ENCODE peak calls at places on chromosome 13, in five cellular contexts. One of them, this sample, is unnamed.

GRCh38 chr13:103325675-103326074 is 259.5 kb upstream of the SLC10A2 start:
- DNase-seq in colonic mucosa: no peak
- DNase-seq in HFF-Myc: no peak
- DNase-seq in heart left ventricle: no peak
- DNase-seq in astrocyte: no peak
- DNase-seq in this sample: no peak

GRCh38 chr13:60329221-60329983 is 67.6 kb upstream of the TDRD3 start:
- DNase-seq in colonic mucosa: peak; percentile 42
- DNase-seq in HFF-Myc: no peak
- DNase-seq in heart left ventricle: no peak
- DNase-seq in astrocyte: peak; percentile 14
- DNase-seq in this sample: peak; percentile 53

GRCh38 chr13:113209880-113210421 is 538 bp downstream of the CUL4A start:
- DNase-seq in colonic mucosa: peak; percentile 71
- DNase-seq in HFF-Myc: no peak
- DNase-seq in heart left ventricle: peak; percentile 75
- DNase-seq in astrocyte: peak; percentile 37
- DNase-seq in this sample: peak; percentile 48

GRCh38 chr13:34017231-34017630 is 199.3 kb downstream of the RFC3 start:
- DNase-seq in colonic mucosa: no peak
- DNase-seq in HFF-Myc: no peak
- DNase-seq in heart left ventricle: no peak
- DNase-seq in astrocyte: no peak
- DNase-seq in this sample: peak; percentile 39

GRCh38 chr13:44620057-44620456 is 43.9 kb upstream of the TSC22D1 start:
- DNase-seq in colonic mucosa: no peak
- DNase-seq in HFF-Myc: no peak
- DNase-seq in heart left ventricle: no peak
- DNase-seq in astrocyte: peak; percentile 55
- DNase-seq in this sample: no peak

GRCh38 chr13:97241761-97242160 is 19.6 kb downstream of the MBNL2 start:
- DNase-seq in colonic mucosa: no peak
- DNase-seq in HFF-Myc: no peak
- DNase-seq in heart left ventricle: no peak
- DNase-seq in astrocyte: no peak
- DNase-seq in this sample: no peak

GRCh38 chr13:78436311-78436710 is 167.0 kb downstream of the POU4F1 start:
- DNase-seq in colonic mucosa: no peak
- DNase-seq in HFF-Myc: no peak
- DNase-seq in heart left ventricle: no peak
- DNase-seq in astrocyte: no peak
- DNase-seq in this sample: no peak

GRCh38 chr13:106526748-106527488 is 8.5 kb downstream of the EFNB2 start:
- DNase-seq in colonic mucosa: no peak
- DNase-seq in HFF-Myc: no peak
- DNase-seq in heart left ventricle: no peak
- DNase-seq in astrocyte: no peak
- DNase-seq in this sample: no peak

GRCh38 chr13:73981595-73981994 is 152.6 kb downstream of the KLF12 start:
- DNase-seq in colonic mucosa: no peak
- DNase-seq in HFF-Myc: no peak
- DNase-seq in heart left ventricle: no peak
- DNase-seq in astrocyte: peak; percentile 8
- DNase-seq in this sample: no peak

GRCh38 chr13:113361406-113361805 is 2.5 kb downstream of the GRTP1 start:
- DNase-seq in colonic mucosa: no peak
- DNase-seq in HFF-Myc: no peak
- DNase-seq in heart left ventricle: no peak
- DNase-seq in astrocyte: no peak
- DNase-seq in this sample: no peak

GRCh38 chr13:102721800-102722231 is 27.0 kb upstream of the METTL21C start:
- DNase-seq in colonic mucosa: no peak
- DNase-seq in HFF-Myc: no peak
- DNase-seq in heart left ventricle: no peak
- DNase-seq in astrocyte: peak; percentile 13
- DNase-seq in this sample: peak; percentile 28

GRCh38 chr13:107562222-107562621 is 653.1 kb downstream of the LIG4 start:
- DNase-seq in colonic mucosa: no peak
- DNase-seq in HFF-Myc: no peak
- DNase-seq in heart left ventricle: no peak
- DNase-seq in astrocyte: no peak
- DNase-seq in this sample: no peak

GRCh38 chr13:72258340-72258981 is 391.5 kb upstream of the DACH1 start:
- DNase-seq in colonic mucosa: no peak
- DNase-seq in HFF-Myc: no peak
- DNase-seq in heart left ventricle: no peak
- DNase-seq in astrocyte: no peak
- DNase-seq in this sample: no peak

GRCh38 chr13:72253754-72254153 is 386.8 kb upstream of the DACH1 start:
- DNase-seq in colonic mucosa: no peak
- DNase-seq in HFF-Myc: no peak
- DNase-seq in heart left ventricle: no peak
- DNase-seq in astrocyte: no peak
- DNase-seq in this sample: no peak

GRCh38 chr13:72259528-72259927 is 392.5 kb upstream of the DACH1 start:
- DNase-seq in colonic mucosa: no peak
- DNase-seq in HFF-Myc: no peak
- DNase-seq in heart left ventricle: no peak
- DNase-seq in astrocyte: no peak
- DNase-seq in this sample: no peak

GRCh38 chr13:72261732-72262131 is 394.7 kb upstream of the DACH1 start:
- DNase-seq in colonic mucosa: no peak
- DNase-seq in HFF-Myc: no peak
- DNase-seq in heart left ventricle: no peak
- DNase-seq in astrocyte: no peak
- DNase-seq in this sample: no peak

DNA sequence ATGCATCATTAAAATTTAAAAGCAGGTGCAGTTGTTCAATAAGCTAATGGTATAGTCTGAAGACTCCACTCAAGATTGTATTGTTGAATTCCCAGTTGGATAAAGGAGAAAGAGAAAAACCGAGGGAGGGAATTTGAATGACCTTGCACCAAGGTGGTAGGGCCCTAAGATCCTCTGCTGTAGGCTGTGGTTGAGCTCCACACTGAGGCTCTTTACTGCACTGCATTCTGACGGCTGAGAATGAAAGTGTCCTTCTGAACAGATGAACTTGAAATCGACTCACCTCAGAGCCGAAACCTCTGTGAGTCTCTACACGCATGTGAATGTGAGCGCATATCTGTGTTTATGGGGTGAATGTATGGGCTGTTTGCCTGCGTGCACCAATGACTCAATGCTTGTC is 388.9 kb upstream of the DACH1 start:
- DNase-seq in colonic mucosa: peak; percentile 30
- DNase-seq in HFF-Myc: no peak
- DNase-seq in heart left ventricle: no peak
- DNase-seq in astrocyte: peak; percentile 51
- DNase-seq in this sample: peak; percentile 51
- TF ChIP-seq CTCF in colonic mucosa: peak; percentile 58
- TF ChIP-seq CTCF in HFF-Myc: peak; percentile 13
- TF ChIP-seq CTCF in heart left ventricle: peak; percentile 9
- TF ChIP-seq CTCF in astrocyte: peak; percentile 62
- TF ChIP-seq CTCF in this sample: peak; percentile 85

DNA sequence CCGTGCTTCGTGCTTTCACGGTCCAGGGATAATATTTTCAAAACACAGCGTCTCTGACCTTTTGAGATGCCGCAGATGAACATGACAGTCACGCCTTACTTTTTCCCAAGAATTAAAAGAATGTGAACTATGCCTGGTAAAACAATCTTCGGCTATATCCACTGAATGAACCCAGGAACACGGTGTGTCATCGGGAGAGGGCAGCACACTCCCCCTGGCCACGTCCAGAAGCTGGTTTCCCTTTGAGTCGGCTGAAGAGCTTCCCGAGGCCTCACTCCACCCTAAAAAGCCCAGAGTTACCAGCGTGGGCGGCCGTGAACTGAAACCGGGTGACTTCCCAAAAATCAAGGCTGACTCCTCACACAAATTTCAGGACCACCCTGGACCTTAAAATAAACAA is 22.9 kb upstream of the SHISA2 start:
- DNase-seq in colonic mucosa: no peak
- DNase-seq in HFF-Myc: no peak
- DNase-seq in heart left ventricle: no peak
- DNase-seq in astrocyte: peak; percentile 26
- DNase-seq in this sample: peak; percentile 46
- TF ChIP-seq CTCF in colonic mucosa: no peak
- TF ChIP-seq CTCF in HFF-Myc: no peak
- TF ChIP-seq CTCF in heart left ventricle: no peak
- TF ChIP-seq CTCF in astrocyte: no peak
- TF ChIP-seq CTCF in this sample: peak; percentile 8

DNA sequence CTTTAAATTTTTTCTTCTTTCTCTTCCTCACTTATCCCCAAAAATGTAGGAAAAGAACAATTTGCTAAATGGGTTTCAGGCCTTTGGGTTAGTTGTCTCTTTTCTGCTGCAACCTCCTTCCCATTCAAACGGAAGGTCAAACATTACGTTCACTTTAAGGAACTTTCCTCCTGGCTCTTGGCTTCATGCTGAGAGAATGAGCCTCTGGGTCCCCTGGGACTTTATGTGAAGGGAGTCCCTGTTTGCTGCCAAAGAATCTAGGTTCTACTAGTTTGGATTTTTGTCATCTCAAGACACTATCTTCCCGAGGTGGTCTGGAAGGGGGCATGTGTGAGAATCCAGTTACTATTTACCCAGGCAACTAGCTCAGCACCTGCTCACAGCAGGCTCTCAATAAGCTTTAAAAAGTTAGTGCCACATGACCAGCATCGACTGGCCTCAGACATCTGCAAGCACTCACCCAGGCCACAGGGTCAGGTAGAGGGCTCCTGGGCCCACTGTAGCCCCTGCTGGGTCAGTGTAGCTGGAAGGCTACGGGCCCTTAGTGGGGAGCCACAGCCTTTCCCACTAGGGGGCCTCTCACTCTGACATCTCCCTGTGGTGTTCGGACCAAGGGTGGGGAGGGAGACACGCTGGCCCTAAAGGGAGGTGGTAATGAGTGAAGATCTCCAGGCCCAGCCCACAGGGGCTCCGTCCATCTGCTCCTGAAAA is 40.5 kb downstream of the FAM124A start:
- DNase-seq in colonic mucosa: no peak
- DNase-seq in HFF-Myc: no peak
- DNase-seq in heart left ventricle: no peak
- DNase-seq in astrocyte: no peak
- DNase-seq in this sample: no peak
- TF ChIP-seq CTCF in colonic mucosa: no peak
- TF ChIP-seq CTCF in HFF-Myc: no peak
- TF ChIP-seq CTCF in heart left ventricle: no peak
- TF ChIP-seq CTCF in astrocyte: peak; percentile 4
- TF ChIP-seq CTCF in this sample: no peak

GRCh38 chr13:27665761-27666160 is 44.1 kb downstream of the POLR1D start:
- DNase-seq in colonic mucosa: no peak
- DNase-seq in HFF-Myc: no peak
- DNase-seq in heart left ventricle: peak; percentile 54
- DNase-seq in astrocyte: no peak
- DNase-seq in this sample: no peak

GRCh38 chr13:27663947-27664346 is 42.3 kb downstream of the POLR1D start:
- DNase-seq in colonic mucosa: no peak
- DNase-seq in HFF-Myc: no peak
- DNase-seq in heart left ventricle: no peak
- DNase-seq in astrocyte: no peak
- DNase-seq in this sample: no peak

GRCh38 chr13:27666951-27667350 is 45.3 kb downstream of the POLR1D start:
- DNase-seq in colonic mucosa: no peak
- DNase-seq in HFF-Myc: no peak
- DNase-seq in heart left ventricle: no peak
- DNase-seq in astrocyte: no peak
- DNase-seq in this sample: no peak

GRCh38 chr13:27662738-27663470 is 41.2 kb downstream of the POLR1D start:
- DNase-seq in colonic mucosa: no peak
- DNase-seq in HFF-Myc: no peak
- DNase-seq in heart left ventricle: no peak
- DNase-seq in astrocyte: no peak
- DNase-seq in this sample: no peak

GRCh38 chr13:27665333-27665732 is 43.6 kb downstream of the POLR1D start:
- DNase-seq in colonic mucosa: no peak
- DNase-seq in HFF-Myc: no peak
- DNase-seq in heart left ventricle: no peak
- DNase-seq in astrocyte: no peak
- DNase-seq in this sample: no peak
- TF ChIP-seq CTCF in colonic mucosa: no peak
- TF ChIP-seq CTCF in HFF-Myc: no peak
- TF ChIP-seq CTCF in heart left ventricle: peak; percentile 20
- TF ChIP-seq CTCF in astrocyte: no peak
- TF ChIP-seq CTCF in this sample: peak; percentile 31

GRCh38 chr13:109790951-109791605 is 4.7 kb upstream of the IRS2 start:
- DNase-seq in colonic mucosa: peak; percentile 48
- DNase-seq in HFF-Myc: no peak
- DNase-seq in heart left ventricle: no peak
- DNase-seq in astrocyte: no peak
- DNase-seq in this sample: peak; percentile 55
- TF ChIP-seq CTCF in colonic mucosa: no peak
- TF ChIP-seq CTCF in HFF-Myc: peak; percentile 50
- TF ChIP-seq CTCF in heart left ventricle: peak; percentile 17
- TF ChIP-seq CTCF in astrocyte: peak; percentile 43
- TF ChIP-seq CTCF in this sample: peak; percentile 16

GRCh38 chr13:111286162-111286561 is 34.3 kb upstream of the TEX29 start:
- DNase-seq in colonic mucosa: no peak
- DNase-seq in HFF-Myc: no peak
- DNase-seq in heart left ventricle: no peak
- DNase-seq in astrocyte: no peak
- DNase-seq in this sample: no peak
- TF ChIP-seq CTCF in colonic mucosa: no peak
- TF ChIP-seq CTCF in HFF-Myc: no peak
- TF ChIP-seq CTCF in heart left ventricle: no peak
- TF ChIP-seq CTCF in astrocyte: no peak
- TF ChIP-seq CTCF in this sample: no peak

GRCh38 chr13:51768378-51768921 is 35.5 kb downstream of the DHRS12 start:
- DNase-seq in colonic mucosa: no peak
- DNase-seq in HFF-Myc: no peak
- DNase-seq in heart left ventricle: no peak
- DNase-seq in astrocyte: no peak
- DNase-seq in this sample: no peak
- TF ChIP-seq CTCF in colonic mucosa: no peak
- TF ChIP-seq CTCF in HFF-Myc: peak; percentile 3
- TF ChIP-seq CTCF in heart left ventricle: peak; percentile 18
- TF ChIP-seq CTCF in astrocyte: peak; percentile 8
- TF ChIP-seq CTCF in this sample: no peak

GRCh38 chr13:88887045-88887662 is 1216.0 kb downstream of the SLITRK5 start:
- DNase-seq in colonic mucosa: no peak
- DNase-seq in HFF-Myc: no peak
- DNase-seq in heart left ventricle: no peak
- DNase-seq in astrocyte: no peak
- DNase-seq in this sample: no peak
- TF ChIP-seq CTCF in colonic mucosa: no peak
- TF ChIP-seq CTCF in HFF-Myc: no peak
- TF ChIP-seq CTCF in heart left ventricle: no peak
- TF ChIP-seq CTCF in astrocyte: no peak
- TF ChIP-seq CTCF in this sample: no peak

DNA sequence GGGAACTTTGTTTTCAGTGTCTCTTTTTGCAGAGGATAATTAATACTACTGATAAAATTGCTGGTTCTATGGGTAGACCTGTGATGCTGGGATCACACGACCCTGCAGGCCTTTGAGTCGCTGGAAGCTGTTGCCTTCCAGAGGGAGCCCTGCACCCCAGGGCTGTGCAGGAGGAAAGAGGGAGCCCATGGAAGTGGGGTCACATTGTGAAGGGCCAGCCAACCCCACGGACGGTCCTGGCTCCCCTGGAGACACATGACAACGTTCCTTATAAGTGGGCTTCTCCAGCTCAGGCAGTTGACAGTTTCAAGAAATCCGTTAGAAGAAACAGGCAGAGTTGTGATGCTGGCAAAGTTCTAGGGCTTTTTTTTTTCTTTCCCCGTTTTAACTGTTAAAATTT is 98.0 kb downstream of the ZDHHC20 start:
- DNase-seq in colonic mucosa: no peak
- DNase-seq in HFF-Myc: no peak
- DNase-seq in heart left ventricle: no peak
- DNase-seq in astrocyte: no peak
- DNase-seq in this sample: no peak
- TF ChIP-seq CTCF in colonic mucosa: no peak
- TF ChIP-seq CTCF in HFF-Myc: no peak
- TF ChIP-seq CTCF in heart left ventricle: no peak
- TF ChIP-seq CTCF in astrocyte: no peak
- TF ChIP-seq CTCF in this sample: no peak

This sample was measured in MCF 10A.